ENCODE peak calls at places on chromosomes 4 and X, in nine cellular contexts. H is thoracic aorta, L is mesendoderm, P is psoas muscle, N is neural progenitor cell, A is uterus, S is Karpas-422, K is aorta, G is upper lobe of left lung. J is an unnamed sample.

GRCh38 chr4:87848622-87849351 is 16.0 kb downstream of the MEPE start:
- DNase-seq in N (peak), H (no peak), A (peak), S (peak), K (no peak), G (peak), L (peak), P (no peak), J (peak)

GRCh38 chrX:124984140-124984813 is 335.4 kb upstream of the TEX13C start:
- DNase-seq in S (no peak), K (no peak), H (no peak), N (no peak), A (no peak), G (no peak), L (no peak), P (no peak), J (no peak)

GRCh38 chrX:57929373-57929772 is 19.1 kb upstream of the ZXDA start:
- DNase-seq in L (peak), S (peak), G (no peak), P (no peak), N (peak), A (no peak), K (no peak), H (no peak), J (no peak)

GRCh38 chr4:121457278-121457875 is 76.6 kb upstream of the QRFPR start:
- DNase-seq in K (no peak), N (no peak), H (no peak), G (no peak), A (no peak), L (no peak), S (no peak), P (no peak), J (no peak)

GRCh38 chrX:19886888-19887531 is 390 bp downstream of the SH3KBP1 start:
- DNase-seq in L (no peak), S (peak), H (no peak), N (peak), P (peak), K (peak), A (no peak), G (no peak), J (no peak)

GRCh38 chr4:118082182-118082581 is 47.9 kb downstream of the NDST3 start:
- DNase-seq in G (no peak), H (no peak), L (no peak), P (no peak), K (no peak), S (no peak), N (no peak), A (no peak), J (no peak)

GRCh38 chr4:38065900-38066299 is 105.7 kb downstream of the PTTG2 start:
- DNase-seq in G (no peak), L (no peak), A (no peak), P (no peak), S (no peak), K (no peak), H (no peak), N (no peak), J (no peak)

GRCh38 chrX:120136128-120136527 is 20.4 kb upstream of the RHOXF1 start:
- DNase-seq in H (no peak), S (no peak), P (no peak), K (no peak), G (no peak), N (no peak), L (no peak), A (no peak), J (no peak)

GRCh38 chr4:111985386-111985890 is 159.8 kb upstream of the FAM241A start:
- DNase-seq in L (peak), K (no peak), H (no peak), N (no peak), S (no peak), G (no peak), A (no peak), P (no peak), J (no peak)

GRCh38 chrX:23883737-23884354 is 23.9 kb downstream of the APOO start:
- DNase-seq in H (no peak), G (no peak), K (no peak), N (no peak), P (no peak), A (no peak), L (peak), S (no peak), J (no peak)

GRCh38 chr4:96145671-96146070 is 305.8 kb downstream of the PDHA2 start:
- DNase-seq in K (no peak), L (no peak), P (no peak), H (no peak), N (no peak), S (no peak), G (no peak), A (no peak), J (no peak)

GRCh38 chr4:30718021-30718888 is 1.9 kb upstream of the PCDH7 start:
- DNase-seq in H (no peak), N (peak), G (no peak), L (peak), K (peak), P (peak), S (no peak), A (peak), J (peak)

GRCh38 chr4:159606835-159607234 is 504.0 kb downstream of the RAPGEF2 start:
- DNase-seq in K (no peak), S (no peak), N (no peak), G (no peak), L (no peak), A (no peak), H (no peak), P (no peak), J (no peak)

GRCh38 chr4:53895137-53895536 is 169.3 kb downstream of the CHIC2 start:
- DNase-seq in L (no peak), P (no peak), G (no peak), K (no peak), H (no peak), N (no peak), A (no peak), S (no peak), J (no peak)

GRCh38 chrX:97260679-97261078 is 377.0 kb downstream of the RPA4 start:
- DNase-seq in P (no peak), S (no peak), N (no peak), A (no peak), L (no peak), H (no peak), G (no peak), K (no peak), J (no peak)

GRCh38 chr4:25783943-25784342 is 78.8 kb downstream of the SEL1L3 start:
- DNase-seq in S (no peak), H (no peak), G (no peak), A (no peak), P (no peak), K (no peak), N (no peak), L (no peak), J (no peak)

GRCh38 chrX:10110984-10111363 is 45.8 kb upstream of the CLCN4 start:
- DNase-seq in K (no peak), H (no peak), G (no peak), A (no peak), S (no peak), N (no peak), P (no peak), L (no peak), J (no peak)

GRCh38 chrX:11787564-11787963 is 29.5 kb downstream of the MSL3 start:
- DNase-seq in K (peak), A (peak), P (peak), G (peak), S (peak), H (no peak), N (peak), L (peak), J (peak)

GRCh38 chrX:53223068-53223693 is 1.8 kb downstream of the KDM5C start:
- DNase-seq in A (no peak), G (peak), L (peak), K (no peak), H (no peak), P (no peak), N (peak), S (no peak), J (no peak)

GRCh38 chr4:158033416-158033863 is 139.4 kb downstream of the GASK1B start:
- DNase-seq in L (no peak), H (no peak), A (no peak), G (no peak), K (no peak), S (no peak), N (no peak), P (no peak), J (no peak)

GRCh38 chr4:24519649-24520048 is 64.7 kb downstream of the DHX15 start:
- DNase-seq in L (peak), S (no peak), A (no peak), N (no peak), H (no peak), K (no peak), P (no peak), G (no peak), J (no peak)

GRCh38 chr4:82998898-82999297 is 11.7 kb downstream of the LIN54 start:
- DNase-seq in K (no peak), S (no peak), G (no peak), N (no peak), P (no peak), H (no peak), L (no peak), A (no peak), J (no peak)

GRCh38 chrX:107450823-107451509 is 1.5 kb downstream of the FRMPD3 start:
- DNase-seq in G (no peak), P (no peak), K (no peak), A (no peak), N (peak), S (peak), H (no peak), L (peak), J (no peak)

GRCh38 chr4:170014359-170015008 is 11.7 kb downstream of the MFAP3L start:
- DNase-seq in G (no peak), K (no peak), A (peak), S (no peak), H (no peak), P (no peak), N (no peak), L (no peak), J (no peak)

GRCh38 chr4:154399259-154399974 is 92.2 kb downstream of the DCHS2 start:
- DNase-seq in L (peak), N (peak), H (no peak), K (no peak), A (peak), G (no peak), P (no peak), S (no peak), J (no peak)

GRCh38 chrX:70129811-70130210 is 3.4 kb upstream of the IGBP1 start:
- DNase-seq in H (no peak), G (no peak), L (no peak), P (no peak), A (no peak), K (no peak), N (no peak), S (no peak), J (no peak)

GRCh38 chr4:56757821-56758400 is 63.6 kb downstream of the SPINK2 start:
- DNase-seq in L (peak), S (no peak), N (peak), G (peak), A (peak), H (peak), P (no peak), K (peak), J (peak)

GRCh38 chr4:13711233-13711775 is 83.8 kb upstream of the BOD1L1 start:
- DNase-seq in N (no peak), A (no peak), H (no peak), G (no peak), K (no peak), L (no peak), S (no peak), P (no peak), J (no peak)

GRCh38 chr4:177052211-177052725 is 257.4 kb upstream of the NEIL3 start:
- DNase-seq in G (no peak), K (no peak), H (no peak), N (no peak), L (no peak), S (no peak), P (no peak), A (no peak), J (no peak)

GRCh38 chr4:3250438-3250955 is 1.5 kb downstream of the MSANTD1 start:
- DNase-seq in L (peak), P (peak), H (no peak), G (peak), S (no peak), N (no peak), K (peak), A (no peak), J (no peak)

GRCh38 chrX:70044541-70045245 is 5.0 kb downstream of the AWAT2 start:
- DNase-seq in K (no peak), G (no peak), H (no peak), N (no peak), P (no peak), A (no peak), S (no peak), L (no peak), J (no peak)

GRCh38 chr4:117596917-117597316 is 437.4 kb upstream of the NDST3 start:
- DNase-seq in N (no peak), P (no peak), G (no peak), S (no peak), K (no peak), L (no peak), A (no peak), H (no peak), J (no peak)

DNA sequence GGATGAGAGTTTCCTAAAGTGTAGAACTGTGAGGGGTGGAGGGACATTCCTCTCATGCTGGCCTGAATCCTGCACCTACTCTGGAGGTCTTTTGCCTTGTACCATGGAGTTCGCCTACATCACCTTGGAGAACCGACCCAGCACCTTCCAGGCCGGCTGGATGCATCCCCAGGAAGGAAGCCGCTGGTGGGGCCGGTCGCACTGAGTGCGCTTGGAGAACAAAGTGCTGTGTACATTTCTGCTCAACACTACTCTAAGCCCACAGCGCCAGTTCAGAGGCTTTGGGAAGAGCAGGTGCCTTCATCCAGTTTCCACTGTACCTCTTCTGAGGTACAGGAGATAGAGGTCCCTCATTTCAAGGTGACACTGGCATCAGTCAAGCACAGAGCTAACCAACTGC is 15.4 kb upstream of the IRF2 start:
- DNase-seq in H (no peak), N (no peak), P (no peak), K (no peak), G (no peak), L (no peak), S (no peak), A (no peak), J (no peak)
- H3K27ac ChIP-seq in H (no peak), N (no peak), P (no peak), K (no peak), G (no peak), L (no peak), S (no peak), A (no peak), J (no peak)

DNA sequence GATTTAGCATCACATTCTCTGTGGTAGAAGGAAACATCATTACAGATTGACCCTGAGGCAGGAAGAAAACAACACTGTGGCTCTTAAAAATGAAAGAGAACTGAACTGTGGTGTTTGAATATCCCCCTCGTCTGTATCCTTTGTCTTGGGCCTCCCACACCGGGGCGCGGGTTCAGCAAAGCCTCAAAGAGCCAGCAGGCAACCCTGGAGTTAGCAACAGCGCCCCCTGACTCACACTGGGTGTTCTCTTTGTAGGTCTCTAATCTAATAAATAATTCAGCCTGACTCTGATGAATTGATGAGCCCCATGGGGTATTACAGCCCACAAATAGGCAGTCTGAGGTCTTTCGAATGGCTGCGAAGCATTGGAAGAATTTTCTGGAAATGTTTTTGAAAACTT is 46.1 kb upstream of the CTSO start:
- DNase-seq in A (no peak), P (no peak), L (peak), G (no peak), H (no peak), S (peak), N (peak), K (no peak), J (peak)
- H3K27ac ChIP-seq in A (no peak), P (no peak), L (no peak), G (no peak), H (no peak), S (no peak), N (no peak), K (no peak), J (no peak)

GRCh38 chrX:1659664-1660461 is 45.0 kb downstream of the ASMT start:
- DNase-seq in H (no peak), G (peak), K (peak), S (no peak), L (no peak), N (no peak), A (no peak), P (no peak), J (no peak)

GRCh38 chrX:1657367-1658082 is 42.7 kb downstream of the ASMT start:
- DNase-seq in P (no peak), K (peak), L (no peak), N (peak), A (no peak), H (no peak), G (peak), S (peak), J (no peak)

GRCh38 chrX:1658083-1658463 is 43.2 kb downstream of the ASMT start:
- DNase-seq in S (peak), K (peak), A (no peak), L (no peak), H (no peak), N (peak), G (no peak), P (no peak), J (no peak)

GRCh38 chrX:1661048-1661921 is 46.4 kb downstream of the ASMT start:
- DNase-seq in N (peak), H (no peak), S (peak), P (peak), L (peak), G (peak), A (peak), K (peak), J (no peak)

DNA sequence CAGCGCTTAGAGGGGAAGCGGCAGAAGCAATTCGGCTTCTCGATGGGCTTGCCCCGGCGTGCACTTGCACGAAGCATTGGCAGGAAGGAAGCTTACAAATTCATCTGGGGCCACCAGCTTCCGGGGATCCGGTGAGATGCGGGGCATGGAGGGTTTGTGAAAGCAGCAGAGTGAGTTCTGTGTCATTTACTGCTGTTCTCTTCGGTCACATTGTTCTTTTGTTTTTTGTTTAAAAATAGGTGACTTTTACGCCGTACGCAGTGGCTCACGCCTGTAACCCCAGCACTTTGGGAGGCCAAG is 47.0 kb downstream of the ASMT start:
- DNase-seq in P (no peak), S (no peak), L (no peak), A (no peak), G (no peak), N (no peak), H (no peak), K (no peak), J (no peak)
- H3K27ac ChIP-seq in P (no peak), S (peak), L (no peak), A (no peak), G (peak), N (no peak), H (no peak), K (no peak), J (no peak)

GRCh38 chr4:141130947-141131545 is 2.2 kb downstream of the RNF150 start:
- DNase-seq in S (no peak), H (no peak), L (no peak), G (no peak), P (no peak), A (no peak), N (no peak), K (no peak), J (no peak)
- H3K27ac ChIP-seq in S (no peak), H (no peak), L (no peak), G (no peak), P (peak), A (peak), N (no peak), K (no peak), J (peak)

GRCh38 chrX:130071611-130072349 is 38.5 kb downstream of the ELF4 start:
- DNase-seq in L (no peak), N (no peak), H (no peak), S (no peak), P (no peak), A (no peak), G (no peak), K (no peak), J (no peak)
- H3K27ac ChIP-seq in L (no peak), N (no peak), H (no peak), S (no peak), P (no peak), A (no peak), G (no peak), K (no peak), J (no peak)

GRCh38 chrX:118682258-118683014 is 45.0 kb upstream of the IL13RA1 start:
- DNase-seq in K (no peak), H (no peak), L (no peak), N (no peak), A (no peak), S (no peak), G (no peak), P (no peak), J (no peak)

GRCh38 chrX:118675336-118675965 is 52.0 kb upstream of the IL13RA1 start:
- DNase-seq in L (no peak), S (no peak), N (no peak), G (no peak), K (no peak), A (no peak), H (no peak), P (no peak), J (no peak)

GRCh38 chrX:118675966-118676349 is 51.4 kb upstream of the IL13RA1 start:
- DNase-seq in K (no peak), G (no peak), H (no peak), L (no peak), N (no peak), P (no peak), S (no peak), A (no peak), J (no peak)

GRCh38 chrX:118679290-118679689 is 48.1 kb upstream of the IL13RA1 start:
- DNase-seq in L (peak), N (no peak), H (no peak), P (no peak), K (no peak), A (no peak), G (no peak), S (no peak), J (no peak)

GRCh38 chrX:118677318-118677717 is 50.1 kb upstream of the IL13RA1 start:
- DNase-seq in G (no peak), S (no peak), L (no peak), H (no peak), K (no peak), P (no peak), N (no peak), A (no peak), J (no peak)
- H3K27ac ChIP-seq in G (no peak), S (no peak), L (no peak), H (no peak), K (no peak), P (no peak), N (no peak), A (no peak), J (no peak)

DNA sequence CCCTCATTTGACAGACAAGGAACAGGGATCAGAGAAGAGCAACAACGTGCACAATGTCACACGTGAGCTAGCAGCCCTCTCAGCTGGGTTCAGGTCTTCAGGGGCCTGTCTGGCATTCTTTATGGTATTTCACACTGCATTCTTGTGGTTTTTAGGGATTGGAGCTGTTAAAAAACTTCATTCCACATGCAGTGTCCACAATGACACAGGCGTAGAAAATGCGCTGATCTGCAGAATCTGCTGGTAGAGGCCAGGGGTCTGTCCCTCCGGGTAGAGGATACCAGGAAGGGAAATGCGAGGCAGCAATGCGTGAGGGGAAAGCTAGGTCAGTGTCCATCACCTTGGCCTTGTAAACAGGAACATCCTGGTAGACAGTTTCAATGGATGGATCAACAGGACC is 36.6 kb downstream of the MAP7D3 start:
- DNase-seq in A (no peak), K (no peak), L (peak), H (no peak), N (no peak), G (no peak), P (no peak), S (no peak), J (no peak)
- H3K27ac ChIP-seq in A (no peak), K (peak), L (no peak), H (peak), N (no peak), G (peak), P (peak), S (no peak), J (no peak)

J was measured in heart right ventricle.